ENCODE peak calls at places on chromosomes 11 and 22, in nine cellular contexts. One of them, this sample, is unnamed.

GRCh38 chr11:100151944-100152343 is 535.1 kb upstream of the ARHGAP42 start:
- DNase-seq in activated CD4-positive, alpha-beta T cell treated with anti-CD3 and anti-CD28 coated beads for 24 hours: no peak
- DNase-seq in heart right ventricle: no peak
- DNase-seq in MV-4-11: no peak
- DNase-seq in activated CD4-positive, CD25-positive, alpha-beta regulatory T cell: no peak
- DNase-seq in CD4-positive, alpha-beta T cell: no peak
- DNase-seq in RCC 7860: peak; percentile 49
- DNase-seq in HCT116: no peak
- DNase-seq in uterus: no peak
- DNase-seq in this sample: no peak

GRCh38 chr22:22397292-22397870 is 111.2 kb downstream of the ZNF280B start:
- DNase-seq in activated CD4-positive, alpha-beta T cell treated with anti-CD3 and anti-CD28 coated beads for 24 hours: no peak
- DNase-seq in heart right ventricle: peak; percentile 61
- DNase-seq in MV-4-11: no peak
- DNase-seq in activated CD4-positive, CD25-positive, alpha-beta regulatory T cell: no peak
- DNase-seq in CD4-positive, alpha-beta T cell: no peak
- DNase-seq in RCC 7860: peak; percentile 65
- DNase-seq in HCT116: peak; percentile 24
- DNase-seq in uterus: no peak
- DNase-seq in this sample: no peak

GRCh38 chr11:64674774-64675173 is 48.2 kb downstream of the NRXN2 start:
- DNase-seq in activated CD4-positive, alpha-beta T cell treated with anti-CD3 and anti-CD28 coated beads for 24 hours: no peak
- DNase-seq in heart right ventricle: no peak
- DNase-seq in MV-4-11: no peak
- DNase-seq in activated CD4-positive, CD25-positive, alpha-beta regulatory T cell: no peak
- DNase-seq in CD4-positive, alpha-beta T cell: no peak
- DNase-seq in RCC 7860: no peak
- DNase-seq in HCT116: no peak
- DNase-seq in uterus: no peak
- DNase-seq in this sample: no peak

GRCh38 chr11:57357310-57357709 is 19.2 kb downstream of the P2RX3 start:
- DNase-seq in activated CD4-positive, alpha-beta T cell treated with anti-CD3 and anti-CD28 coated beads for 24 hours: no peak
- DNase-seq in heart right ventricle: no peak
- DNase-seq in MV-4-11: no peak
- DNase-seq in activated CD4-positive, CD25-positive, alpha-beta regulatory T cell: no peak
- DNase-seq in CD4-positive, alpha-beta T cell: no peak
- DNase-seq in RCC 7860: no peak
- DNase-seq in HCT116: no peak
- DNase-seq in uterus: no peak
- DNase-seq in this sample: no peak

GRCh38 chr22:33065230-33065629 is 7.0 kb upstream of the SYN3 start:
- DNase-seq in activated CD4-positive, alpha-beta T cell treated with anti-CD3 and anti-CD28 coated beads for 24 hours: no peak
- DNase-seq in heart right ventricle: no peak
- DNase-seq in MV-4-11: no peak
- DNase-seq in activated CD4-positive, CD25-positive, alpha-beta regulatory T cell: no peak
- DNase-seq in CD4-positive, alpha-beta T cell: no peak
- DNase-seq in RCC 7860: no peak
- DNase-seq in HCT116: no peak
- DNase-seq in uterus: no peak
- DNase-seq in this sample: no peak

GRCh38 chr11:65355013-65355775 is 643 bp downstream of the TIGD3 start:
- DNase-seq in activated CD4-positive, alpha-beta T cell treated with anti-CD3 and anti-CD28 coated beads for 24 hours: peak; percentile 28
- DNase-seq in heart right ventricle: peak; percentile 31
- DNase-seq in MV-4-11: peak; percentile 68
- DNase-seq in activated CD4-positive, CD25-positive, alpha-beta regulatory T cell: peak; percentile 44
- DNase-seq in CD4-positive, alpha-beta T cell: peak; percentile 51
- DNase-seq in RCC 7860: no peak
- DNase-seq in HCT116: no peak
- DNase-seq in uterus: no peak
- DNase-seq in this sample: no peak

GRCh38 chr11:120236169-120237107 is 3.5 kb upstream of the POU2F3 start:
- DNase-seq in activated CD4-positive, alpha-beta T cell treated with anti-CD3 and anti-CD28 coated beads for 24 hours: no peak
- DNase-seq in heart right ventricle: no peak
- DNase-seq in MV-4-11: peak; percentile 41
- DNase-seq in activated CD4-positive, CD25-positive, alpha-beta regulatory T cell: no peak
- DNase-seq in CD4-positive, alpha-beta T cell: no peak
- DNase-seq in RCC 7860: peak; percentile 4
- DNase-seq in HCT116: peak; percentile 37
- DNase-seq in uterus: no peak
- DNase-seq in this sample: peak; percentile 32

GRCh38 chr11:45042560-45042959 is 91.9 kb upstream of the TP53I11 start:
- DNase-seq in activated CD4-positive, alpha-beta T cell treated with anti-CD3 and anti-CD28 coated beads for 24 hours: no peak
- DNase-seq in heart right ventricle: no peak
- DNase-seq in MV-4-11: no peak
- DNase-seq in activated CD4-positive, CD25-positive, alpha-beta regulatory T cell: no peak
- DNase-seq in CD4-positive, alpha-beta T cell: no peak
- DNase-seq in RCC 7860: no peak
- DNase-seq in HCT116: no peak
- DNase-seq in uterus: no peak
- DNase-seq in this sample: no peak

GRCh38 chr11:69044111-69045013 is 4.4 kb upstream of the TPCN2 start:
- DNase-seq in activated CD4-positive, alpha-beta T cell treated with anti-CD3 and anti-CD28 coated beads for 24 hours: no peak
- DNase-seq in heart right ventricle: peak; percentile 74
- DNase-seq in MV-4-11: peak; percentile 48
- DNase-seq in activated CD4-positive, CD25-positive, alpha-beta regulatory T cell: no peak
- DNase-seq in CD4-positive, alpha-beta T cell: no peak
- DNase-seq in RCC 7860: peak; percentile 40
- DNase-seq in HCT116: peak; percentile 68
- DNase-seq in uterus: peak; percentile 83
- DNase-seq in this sample: peak; percentile 80

GRCh38 chr11:695606-696381 is at the start of gene TMEM80:
- DNase-seq in activated CD4-positive, alpha-beta T cell treated with anti-CD3 and anti-CD28 coated beads for 24 hours: peak; percentile 94
- DNase-seq in heart right ventricle: peak; percentile 99
- DNase-seq in MV-4-11: peak; percentile 93
- DNase-seq in activated CD4-positive, CD25-positive, alpha-beta regulatory T cell: peak; percentile 97
- DNase-seq in CD4-positive, alpha-beta T cell: peak; percentile 98
- DNase-seq in RCC 7860: peak; percentile 90
- DNase-seq in HCT116: peak; percentile 96
- DNase-seq in uterus: peak; percentile 99
- DNase-seq in this sample: peak; percentile 92

GRCh38 chr22:33866521-33866920 is 53.8 kb downstream of the LARGE1 start:
- DNase-seq in activated CD4-positive, alpha-beta T cell treated with anti-CD3 and anti-CD28 coated beads for 24 hours: no peak
- DNase-seq in heart right ventricle: no peak
- DNase-seq in MV-4-11: no peak
- DNase-seq in activated CD4-positive, CD25-positive, alpha-beta regulatory T cell: no peak
- DNase-seq in CD4-positive, alpha-beta T cell: no peak
- DNase-seq in RCC 7860: no peak
- DNase-seq in HCT116: no peak
- DNase-seq in uterus: no peak
- DNase-seq in this sample: no peak

GRCh38 chr11:73198677-73199076 is 19.4 kb upstream of the P2RY2 start:
- DNase-seq in activated CD4-positive, alpha-beta T cell treated with anti-CD3 and anti-CD28 coated beads for 24 hours: no peak
- DNase-seq in heart right ventricle: no peak
- DNase-seq in MV-4-11: peak; percentile 46
- DNase-seq in activated CD4-positive, CD25-positive, alpha-beta regulatory T cell: no peak
- DNase-seq in CD4-positive, alpha-beta T cell: no peak
- DNase-seq in RCC 7860: peak; percentile 86
- DNase-seq in HCT116: peak; percentile 45
- DNase-seq in uterus: no peak
- DNase-seq in this sample: no peak

GRCh38 chr22:44364750-44365118 is 52.0 kb upstream of the SHISAL1 start:
- DNase-seq in activated CD4-positive, alpha-beta T cell treated with anti-CD3 and anti-CD28 coated beads for 24 hours: no peak
- DNase-seq in heart right ventricle: no peak
- DNase-seq in MV-4-11: no peak
- DNase-seq in activated CD4-positive, CD25-positive, alpha-beta regulatory T cell: no peak
- DNase-seq in CD4-positive, alpha-beta T cell: no peak
- DNase-seq in RCC 7860: no peak
- DNase-seq in HCT116: no peak
- DNase-seq in uterus: peak; percentile 17
- DNase-seq in this sample: no peak

GRCh38 chr11:73157141-73158010 is 15.3 kb upstream of the FCHSD2 start:
- DNase-seq in activated CD4-positive, alpha-beta T cell treated with anti-CD3 and anti-CD28 coated beads for 24 hours: no peak
- DNase-seq in heart right ventricle: peak; percentile 74
- DNase-seq in MV-4-11: peak; percentile 74
- DNase-seq in activated CD4-positive, CD25-positive, alpha-beta regulatory T cell: no peak
- DNase-seq in CD4-positive, alpha-beta T cell: no peak
- DNase-seq in RCC 7860: no peak
- DNase-seq in HCT116: no peak
- DNase-seq in uterus: no peak
- DNase-seq in this sample: no peak

GRCh38 chr11:115181480-115181879 is 322.7 kb downstream of the CADM1 start:
- DNase-seq in activated CD4-positive, alpha-beta T cell treated with anti-CD3 and anti-CD28 coated beads for 24 hours: no peak
- DNase-seq in heart right ventricle: no peak
- DNase-seq in MV-4-11: no peak
- DNase-seq in activated CD4-positive, CD25-positive, alpha-beta regulatory T cell: no peak
- DNase-seq in CD4-positive, alpha-beta T cell: no peak
- DNase-seq in RCC 7860: no peak
- DNase-seq in HCT116: no peak
- DNase-seq in uterus: no peak
- DNase-seq in this sample: no peak

GRCh38 chr11:58525037-58525614 is 17.2 kb upstream of the OR5B21 start:
- DNase-seq in activated CD4-positive, alpha-beta T cell treated with anti-CD3 and anti-CD28 coated beads for 24 hours: no peak
- DNase-seq in heart right ventricle: no peak
- DNase-seq in MV-4-11: peak; percentile 96
- DNase-seq in activated CD4-positive, CD25-positive, alpha-beta regulatory T cell: no peak
- DNase-seq in CD4-positive, alpha-beta T cell: no peak
- DNase-seq in RCC 7860: no peak
- DNase-seq in HCT116: no peak
- DNase-seq in uterus: no peak
- DNase-seq in this sample: no peak

GRCh38 chr11:132772712-132773545 is 759.4 kb downstream of the OPCML start:
- DNase-seq in activated CD4-positive, alpha-beta T cell treated with anti-CD3 and anti-CD28 coated beads for 24 hours: no peak
- DNase-seq in heart right ventricle: no peak
- DNase-seq in MV-4-11: no peak
- DNase-seq in activated CD4-positive, CD25-positive, alpha-beta regulatory T cell: no peak
- DNase-seq in CD4-positive, alpha-beta T cell: no peak
- DNase-seq in RCC 7860: no peak
- DNase-seq in HCT116: no peak
- DNase-seq in uterus: no peak
- DNase-seq in this sample: no peak

GRCh38 chr11:78860720-78861422 is 286.2 kb upstream of the NARS2 start:
- DNase-seq in activated CD4-positive, alpha-beta T cell treated with anti-CD3 and anti-CD28 coated beads for 24 hours: no peak
- DNase-seq in heart right ventricle: peak; percentile 20
- DNase-seq in MV-4-11: peak; percentile 1
- DNase-seq in activated CD4-positive, CD25-positive, alpha-beta regulatory T cell: no peak
- DNase-seq in CD4-positive, alpha-beta T cell: no peak
- DNase-seq in RCC 7860: no peak
- DNase-seq in HCT116: no peak
- DNase-seq in uterus: no peak
- DNase-seq in this sample: no peak

GRCh38 chr11:67410984-67411784 is 4.3 kb upstream of the CARNS1 start:
- DNase-seq in activated CD4-positive, alpha-beta T cell treated with anti-CD3 and anti-CD28 coated beads for 24 hours: no peak
- DNase-seq in heart right ventricle: no peak
- DNase-seq in MV-4-11: no peak
- DNase-seq in activated CD4-positive, CD25-positive, alpha-beta regulatory T cell: no peak
- DNase-seq in CD4-positive, alpha-beta T cell: no peak
- DNase-seq in RCC 7860: no peak
- DNase-seq in HCT116: no peak
- DNase-seq in uterus: no peak
- DNase-seq in this sample: no peak

GRCh38 chr11:119661226-119661625 is 67.8 kb downstream of the NECTIN1 start:
- DNase-seq in activated CD4-positive, alpha-beta T cell treated with anti-CD3 and anti-CD28 coated beads for 24 hours: no peak
- DNase-seq in heart right ventricle: no peak
- DNase-seq in MV-4-11: no peak
- DNase-seq in activated CD4-positive, CD25-positive, alpha-beta regulatory T cell: no peak
- DNase-seq in CD4-positive, alpha-beta T cell: no peak
- DNase-seq in RCC 7860: no peak
- DNase-seq in HCT116: no peak
- DNase-seq in uterus: no peak
- DNase-seq in this sample: no peak

This sample was measured in HFF-Myc.